ENCODE peak calls at places on chromosomes 2 and 18, in six cellular contexts. W is upper lobe of right lung; C is astrocyte of the spinal cord; U is cardiac fibroblast; F is CD4-positive, alpha-beta T cell; B is endothelial cell. I is an unnamed sample.

GRCh38 chr18:28777756-28778155 is 600.8 kb upstream of the CDH2 start:
- DNase-seq in U (no peak), C (no peak), W (no peak), F (no peak), B (no peak), I (no peak)

GRCh38 chr2:229675569-229675968 is 38.8 kb downstream of the DNER start:
- DNase-seq in U (no peak), C (no peak), W (no peak), F (no peak), B (no peak), I (no peak)

GRCh38 chr2:195710407-195710806 is 53.4 kb downstream of the SLC39A10 start:
- DNase-seq in F (no peak), B (no peak), C (peak), W (no peak), U (peak), I (no peak)

GRCh38 chr2:96145028-96145939 is at the start of gene DUSP2:
- DNase-seq in W (peak), U (peak), B (peak), F (peak), C (peak), I (peak)

GRCh38 chr2:391658-392170 is 103.8 kb upstream of the ALKAL2 start:
- DNase-seq in U (no peak), W (no peak), C (no peak), F (no peak), B (no peak), I (no peak)

GRCh38 chr18:11909597-11910026 is 1.5 kb upstream of the MPPE1 start:
- DNase-seq in F (no peak), U (peak), B (no peak), C (peak), W (no peak), I (no peak)

GRCh38 chr2:79994161-79994560 is 310.4 kb downstream of the LRRTM1 start:
- DNase-seq in F (no peak), C (no peak), W (no peak), U (no peak), B (no peak), I (no peak)

GRCh38 chr2:231781798-231782726 is 980 bp upstream of the PDE6D start:
- DNase-seq in U (peak), F (no peak), B (peak), W (no peak), C (peak), I (no peak)

GRCh38 chr2:86199834-86200177 is 549 bp downstream of the MRPL35 start:
- DNase-seq in B (no peak), W (no peak), F (no peak), U (no peak), C (no peak), I (no peak)

GRCh38 chr2:86204458-86204857 is 5.2 kb downstream of the MRPL35 start:
- DNase-seq in F (no peak), C (no peak), B (no peak), U (no peak), W (no peak), I (no peak)

GRCh38 chr2:86202702-86203101 is 3.4 kb downstream of the MRPL35 start:
- DNase-seq in B (no peak), U (no peak), F (no peak), C (no peak), W (no peak), I (no peak)

GRCh38 chr2:86203614-86204013 is 4.4 kb downstream of the MRPL35 start:
- DNase-seq in C (no peak), W (no peak), F (no peak), B (no peak), U (no peak), I (no peak)

GRCh38 chr2:86201951-86202692 is 2.9 kb downstream of the MRPL35 start:
- DNase-seq in U (no peak), B (no peak), F (no peak), W (no peak), C (no peak), I (no peak)
- TF ChIP-seq CTCF in U (no peak), B (no peak), F (no peak), W (no peak), C (peak), I (no peak)

GRCh38 chr2:200618590-200619021 is 32.8 kb downstream of the AOX1 start:
- DNase-seq in W (no peak), U (peak), F (no peak), C (peak), B (no peak), I (no peak)
- TF ChIP-seq CTCF in W (peak), U (peak), F (no peak), C (peak), B (no peak), I (no peak)

DNA sequence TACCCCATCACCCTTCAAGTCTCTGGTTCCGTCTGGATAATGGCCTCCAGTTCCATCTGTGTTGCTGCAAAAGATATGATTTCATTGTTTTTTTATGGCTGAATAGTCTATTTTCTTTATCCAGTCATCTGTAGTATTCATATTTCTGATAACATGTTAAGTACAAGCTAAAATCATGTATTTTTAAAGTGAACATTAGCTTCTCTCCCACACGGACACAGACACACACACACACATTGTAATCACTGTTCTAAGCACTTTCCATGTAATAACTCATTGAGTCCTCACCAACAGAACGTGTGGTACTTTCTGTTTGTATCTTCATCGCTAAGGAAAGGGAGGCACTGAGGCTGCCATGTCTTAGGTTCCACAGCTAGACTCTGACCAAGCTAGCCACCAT is 8.0 kb downstream of the NCK2 start:
- DNase-seq in F (no peak), C (no peak), W (no peak), U (no peak), B (no peak), I (no peak)
- TF ChIP-seq CTCF in F (no peak), C (no peak), W (no peak), U (no peak), B (no peak), I (no peak)

DNA sequence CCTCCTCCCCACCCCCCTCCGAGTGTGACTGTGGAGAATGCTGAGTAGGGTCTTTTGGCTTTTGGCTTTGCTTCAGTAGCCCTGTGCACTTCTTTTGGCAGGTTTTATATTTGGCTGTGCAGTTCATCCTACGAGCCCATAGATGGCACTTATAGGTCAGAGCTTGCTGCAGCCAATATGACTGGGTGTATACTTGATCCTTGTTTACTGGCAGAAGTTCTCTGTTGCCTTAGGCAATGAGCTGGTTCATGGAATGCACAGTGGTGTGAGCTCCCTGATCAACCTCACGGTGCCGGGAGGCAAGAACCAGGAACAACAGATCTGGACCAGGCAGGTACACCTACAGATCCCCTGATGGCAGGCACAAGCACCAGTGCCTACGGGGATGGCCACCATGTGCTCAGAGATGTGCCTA is 190.2 kb downstream of the KIAA1328 start:
- DNase-seq in C (peak), U (peak), B (peak), F (no peak), W (peak), I (no peak)
- TF ChIP-seq CTCF in C (peak), U (peak), B (peak), F (no peak), W (peak), I (no peak)

GRCh38 chr2:101790856-101791255 is 93.3 kb downstream of the MAP4K4 start:
- DNase-seq in W (no peak), U (peak), B (no peak), F (no peak), C (peak), I (no peak)

GRCh38 chr2:101795033-101795432 is 97.5 kb downstream of the MAP4K4 start:
- DNase-seq in C (no peak), F (no peak), U (no peak), B (no peak), W (no peak), I (no peak)

GRCh38 chr2:101794141-101794540 is 96.6 kb downstream of the MAP4K4 start:
- DNase-seq in W (no peak), C (no peak), U (no peak), F (no peak), B (no peak), I (no peak)

GRCh38 chr2:101792208-101792607 is 94.7 kb downstream of the MAP4K4 start:
- DNase-seq in B (no peak), C (no peak), U (no peak), F (no peak), W (no peak), I (no peak)

GRCh38 chr2:101793277-101793969 is 95.9 kb downstream of the MAP4K4 start:
- DNase-seq in B (no peak), F (no peak), W (no peak), U (no peak), C (peak), I (no peak)
- TF ChIP-seq CTCF in B (no peak), F (no peak), W (peak), U (peak), C (peak), I (no peak)

DNA sequence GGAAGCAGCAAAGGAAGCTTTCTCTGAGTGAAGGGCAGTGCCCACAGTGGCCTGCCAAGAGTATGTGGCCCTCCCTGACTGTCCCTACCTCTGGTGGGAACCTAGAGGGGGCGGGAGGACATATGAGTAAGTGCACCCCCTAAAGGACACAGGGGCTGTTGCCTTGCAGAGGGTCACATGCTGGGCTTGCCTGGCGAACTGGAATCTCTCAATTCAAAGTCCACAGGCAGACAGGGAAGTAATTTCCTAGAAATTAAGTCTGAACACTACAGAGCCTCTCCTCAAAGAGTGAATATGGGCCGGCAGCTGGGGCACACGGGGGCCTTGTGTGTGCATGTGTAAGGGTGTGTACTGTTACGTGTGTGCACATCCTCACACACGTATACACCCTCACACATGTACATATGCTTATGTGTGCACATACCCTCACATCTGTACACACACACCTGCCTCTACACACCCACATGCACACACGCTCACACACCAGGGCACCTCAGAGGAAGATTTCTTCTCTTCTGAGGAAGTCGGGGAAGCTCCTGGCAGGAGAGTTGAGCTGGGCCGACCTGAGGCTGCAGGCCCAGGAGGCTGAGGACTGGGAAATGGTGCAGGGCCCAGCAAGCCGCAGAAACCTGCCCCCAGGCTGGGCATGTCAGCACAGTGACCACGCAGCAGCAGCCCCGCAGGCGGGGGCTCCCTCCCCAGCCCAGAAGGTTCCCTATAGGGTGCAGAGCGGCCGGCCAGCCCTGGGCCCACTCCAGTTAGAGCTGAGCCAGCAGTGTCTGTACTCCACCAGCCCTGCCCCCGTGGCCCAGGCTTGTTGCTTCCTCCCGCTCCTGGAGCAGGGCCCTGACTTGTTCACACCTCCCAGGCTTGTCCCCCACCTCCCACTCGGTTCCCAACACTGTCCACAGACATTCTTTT is 77.4 kb upstream of the TAF1B start:
- DNase-seq in C (no peak), U (no peak), F (no peak), W (peak), B (no peak), I (no peak)
- TF ChIP-seq CTCF in C (peak), U (no peak), F (no peak), W (no peak), B (no peak), I (no peak)

GRCh38 chr2:178917555-178917954 is 110.3 kb upstream of the TTN start:
- DNase-seq in C (no peak), F (no peak), U (no peak), W (no peak), B (no peak), I (no peak)
- TF ChIP-seq CTCF in C (no peak), F (no peak), U (no peak), W (no peak), B (no peak), I (no peak)

GRCh38 chr18:9550413-9550812 is 63.9 kb downstream of the PPP4R1 start:
- DNase-seq in F (no peak), W (no peak), C (no peak), U (no peak), B (no peak), I (no peak)

GRCh38 chr18:9546468-9546867 is 67.9 kb downstream of the PPP4R1 start:
- DNase-seq in F (no peak), W (no peak), B (no peak), C (no peak), U (no peak), I (no peak)

GRCh38 chr18:9552189-9552588 is 62.2 kb downstream of the PPP4R1 start:
- DNase-seq in U (no peak), C (no peak), B (no peak), W (no peak), F (no peak), I (no peak)

GRCh38 chr18:9547767-9548166 is 66.6 kb downstream of the PPP4R1 start:
- DNase-seq in C (no peak), F (no peak), U (no peak), B (no peak), W (no peak), I (no peak)

GRCh38 chr18:9549405-9549804 is 65.0 kb downstream of the PPP4R1 start:
- DNase-seq in U (no peak), B (no peak), F (no peak), W (no peak), C (no peak), I (no peak)
- TF ChIP-seq CTCF in U (no peak), B (no peak), F (no peak), W (no peak), C (peak), I (no peak)

GRCh38 chr2:120533625-120534024 is 187.7 kb downstream of the INHBB start:
- DNase-seq in W (no peak), U (no peak), B (no peak), C (no peak), F (no peak), I (no peak)

GRCh38 chr2:120535081-120535480 is 189.1 kb downstream of the INHBB start:
- DNase-seq in W (no peak), B (no peak), F (no peak), U (no peak), C (no peak), I (no peak)

GRCh38 chr2:120534457-120534856 is 188.5 kb downstream of the INHBB start:
- DNase-seq in C (no peak), F (no peak), U (no peak), W (no peak), B (no peak), I (no peak)

GRCh38 chr2:120538691-120539420 is 192.9 kb downstream of the INHBB start:
- DNase-seq in B (no peak), W (no peak), F (no peak), C (no peak), U (no peak), I (no peak)

GRCh38 chr2:120536141-120536540 is 190.2 kb downstream of the INHBB start:
- DNase-seq in B (no peak), F (no peak), C (no peak), W (no peak), U (no peak), I (no peak)
- TF ChIP-seq CTCF in B (no peak), F (no peak), C (no peak), W (no peak), U (no peak), I (no peak)

GRCh38 chr2:74762789-74763188 is 71.1 kb upstream of the HK2 start:
- DNase-seq in W (no peak), F (no peak), U (no peak), C (no peak), B (no peak), I (no peak)
- TF ChIP-seq CTCF in W (no peak), F (no peak), U (no peak), C (no peak), B (no peak), I (no peak)

I was measured in activated B cell treated with CpG ODN at 0.5 μM for 24 hours.